ENCODE peak calls at places on chromosomes 13 and 19, in four cellular contexts. V, B, E and Y are unnamed samples. For H3K27me3, the result is how much of the 10 kb centered on the place peaks cover.

GRCh38 chr19:17739121-17739875 is 12.0 kb upstream of the FCHO1 start:
- DNase-seq in V (peak), B (no peak), E (no peak), Y (no peak)

GRCh38 chr13:90806905-90807304 is 540.6 kb upstream of the MIR17HG start:
- DNase-seq in V (no peak), B (no peak), E (no peak), Y (no peak)

GRCh38 chr19:34188388-34188787 is 16.1 kb downstream of the LSM14A start:
- DNase-seq in V (no peak), B (no peak), E (no peak), Y (no peak)

GRCh38 chr13:40023608-40024577 is 368.4 kb downstream of the COG6 start:
- DNase-seq in V (no peak), B (no peak), E (no peak), Y (peak)

GRCh38 chr13:51760592-51760991 is 43.4 kb downstream of the DHRS12 start:
- DNase-seq in V (no peak), B (no peak), E (no peak), Y (no peak)

GRCh38 chr13:25375727-25376358 is 4.1 kb downstream of the ATP8A2 start:
- DNase-seq in V (peak), B (peak), E (no peak), Y (no peak)

GRCh38 chr19:4806384-4806783 is 14.8 kb downstream of the FEM1A start:
- DNase-seq in V (no peak), B (no peak), E (no peak), Y (no peak)

GRCh38 chr19:8615022-8615421 is 4.5 kb upstream of the ADAMTS10 start:
- DNase-seq in V (no peak), B (peak), E (no peak), Y (peak)

GRCh38 chr13:83881031-83881727 is 1.1 kb downstream of the SLITRK1 start:
- DNase-seq in V (no peak), B (no peak), E (no peak), Y (no peak)

GRCh38 chr13:83880275-83881027 is 1.8 kb downstream of the SLITRK1 start:
- DNase-seq in V (no peak), B (no peak), E (no peak), Y (no peak)

GRCh38 chr13:83878691-83879410 is 3.4 kb downstream of the SLITRK1 start:
- DNase-seq in V (no peak), B (no peak), E (no peak), Y (no peak)

GRCh38 chr13:83877901-83878300 is 4.4 kb downstream of the SLITRK1 start:
- DNase-seq in V (no peak), B (no peak), E (no peak), Y (no peak)

GRCh38 chr13:83879431-83880171 is 2.7 kb downstream of the SLITRK1 start:
- DNase-seq in V (no peak), B (no peak), E (no peak), Y (no peak)
- H3K27me3 ChIP-seq in V (under half), B (under half), E (under half), Y (under half)

DNA sequence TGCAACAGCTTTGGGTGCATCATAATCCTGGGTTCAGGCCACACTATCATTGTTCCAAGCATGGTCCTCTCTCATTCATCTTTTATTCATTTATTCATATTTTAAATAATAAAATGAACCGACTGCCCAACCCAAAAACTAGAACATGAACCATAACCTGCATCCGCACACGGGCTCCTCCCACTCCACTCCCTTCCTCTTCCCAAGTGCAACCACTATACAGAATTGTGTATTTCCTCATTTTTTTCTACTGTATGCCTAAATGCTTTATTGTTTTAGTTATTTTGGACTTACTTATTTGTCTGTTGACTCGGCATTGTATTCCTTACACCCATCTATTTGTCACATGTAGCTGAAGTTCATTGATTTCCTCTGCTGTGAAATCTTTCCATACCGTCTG is 30.7 kb upstream of the POMP start:
- DNase-seq in V (no peak), B (no peak), E (no peak), Y (no peak)
- H3K4me3 ChIP-seq in V (no peak), B (no peak), E (no peak), Y (no peak)

DNA sequence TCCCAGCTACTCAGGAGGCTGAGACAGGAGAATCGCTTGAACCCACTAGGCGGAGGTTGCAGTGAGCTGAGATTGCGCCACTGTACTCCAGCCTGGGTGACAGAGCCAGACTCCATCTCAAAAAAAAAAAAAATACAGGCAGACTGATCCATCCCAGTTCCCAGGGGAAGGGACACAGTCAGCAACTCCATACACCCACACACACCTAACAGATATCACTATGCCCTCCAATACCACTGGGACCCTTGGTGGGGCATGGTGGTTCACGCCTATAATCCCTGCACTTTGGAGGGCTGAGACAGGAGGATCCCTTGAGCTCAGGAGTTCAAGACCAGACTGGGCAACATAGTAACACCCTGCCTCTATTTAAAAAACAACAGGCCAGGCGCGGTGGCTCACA is 2.6 kb downstream of the DPF1 start:
- DNase-seq in V (no peak), B (no peak), E (no peak), Y (no peak)
- H3K27me3 ChIP-seq in V (under half), B (under half), E (under half), Y (under half)

GRCh38 chr19:794989-795658 is 2.1 kb upstream of the PTBP1 start:
- DNase-seq in V (peak), B (no peak), E (no peak), Y (no peak)
- H3K4me3 ChIP-seq in V (no peak), B (no peak), E (no peak), Y (no peak)

DNA sequence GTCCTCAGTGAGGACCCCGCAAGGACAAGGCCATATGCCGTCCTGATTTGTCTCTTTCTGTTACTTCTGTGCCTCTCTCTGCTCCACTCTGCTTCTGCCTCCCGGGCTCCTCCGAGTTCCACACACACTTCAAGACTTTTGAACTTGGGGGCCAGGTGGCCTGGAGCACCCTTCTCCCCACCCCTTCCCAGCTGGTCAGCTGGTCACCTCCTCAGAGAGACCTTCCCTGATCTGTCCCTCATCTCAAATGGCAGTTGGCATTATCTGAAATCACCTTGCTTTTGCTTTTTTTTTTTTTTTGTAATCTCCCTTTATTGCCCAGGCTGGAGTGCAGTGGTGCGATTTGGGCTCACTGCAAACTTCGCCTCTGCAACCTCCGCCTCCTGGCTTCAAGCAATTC is 2.2 kb upstream of the S1PR5 start:
- DNase-seq in V (no peak), B (no peak), E (no peak), Y (no peak)
- H3K27me3 ChIP-seq in V (under half), B (under half), E (under half), Y (under half)

GRCh38 chr19:6070179-6071102 is 39.9 kb downstream of the RFX2 start:
- DNase-seq in V (peak), B (no peak), E (no peak), Y (no peak)

GRCh38 chr19:6071840-6072239 is 38.5 kb downstream of the RFX2 start:
- DNase-seq in V (no peak), B (no peak), E (no peak), Y (no peak)

GRCh38 chr19:6068711-6069110 is 41.6 kb downstream of the RFX2 start:
- DNase-seq in V (no peak), B (no peak), E (no peak), Y (peak)

GRCh38 chr19:6069268-6069771 is 41.0 kb downstream of the RFX2 start:
- DNase-seq in V (no peak), B (no peak), E (no peak), Y (no peak)

DNA sequence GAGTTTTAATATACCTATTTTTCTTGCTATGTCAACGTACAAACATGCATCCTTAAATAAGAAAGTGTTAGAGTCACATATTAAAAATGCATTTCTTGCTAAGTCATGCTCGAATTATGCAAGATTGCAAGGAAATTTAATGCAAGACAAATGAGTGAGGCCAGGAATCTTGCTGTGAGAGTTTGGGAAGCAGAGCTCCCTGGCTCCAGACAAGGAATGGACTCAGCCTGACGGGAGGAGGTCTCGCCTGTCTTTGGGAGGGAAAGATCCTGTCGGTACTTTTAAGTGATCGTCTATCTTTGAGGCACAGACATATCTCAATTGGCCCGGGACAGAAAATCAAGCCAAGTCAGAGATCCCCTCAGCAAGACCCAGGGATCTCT is 39.2 kb downstream of the RFX2 start:
- DNase-seq in V (no peak), B (peak), E (no peak), Y (peak)
- H3K4me3 ChIP-seq in V (no peak), B (no peak), E (no peak), Y (no peak)

DNA sequence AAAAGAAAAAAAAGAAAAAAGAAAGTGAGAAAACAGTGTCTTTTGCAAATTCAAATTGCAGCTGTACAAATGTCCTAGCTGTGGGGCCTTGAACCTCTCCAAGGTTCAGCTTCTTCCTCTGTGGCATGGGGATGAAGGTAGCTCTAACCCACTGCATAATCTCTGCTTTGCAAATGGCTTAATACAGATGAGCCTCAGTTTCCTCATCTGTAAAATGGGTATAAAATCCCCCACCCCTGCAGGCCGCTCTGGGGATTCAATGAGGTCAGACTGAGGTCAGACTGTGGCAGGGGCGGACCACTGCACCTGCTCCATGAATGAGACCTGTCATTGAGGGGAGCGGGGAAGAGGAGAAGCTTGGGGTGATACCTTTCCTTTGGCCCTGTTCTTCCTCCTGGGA is 5.8 kb downstream of the DPF1 start:
- DNase-seq in V (no peak), B (no peak), E (no peak), Y (no peak)
- H3K27me3 ChIP-seq in V (under half), B (under half), E (under half), Y (under half)